ENCODE peak calls at places on chromosome 2, in nine cellular contexts. E is RWPE1; H is kidney; I is neural crest cell; Z is CD4-positive, alpha-beta T cell; Y is BE2C; F is IMR-90; J is foreskin fibroblast; O is right atrium auricular region. R is an unnamed sample.

GRCh38 chr2:207617011-207617671 is 8.1 kb downstream of the METTL21A start:
- DNase-seq in O (no peak), J (peak; percentile 89), F (peak; percentile 99), I (no peak), E (peak; percentile 77), Y (no peak), H (no peak), Z (no peak), R (no peak)

GRCh38 chr2:126792186-126792585 is 106.5 kb upstream of the TEX51 start:
- DNase-seq in O (no peak), H (no peak), E (no peak), F (no peak), J (no peak), I (no peak), Y (no peak), Z (no peak), R (no peak)

GRCh38 chr2:107358362-107358761 is 468.3 kb upstream of the RGPD4 start:
- DNase-seq in O (no peak), J (no peak), E (no peak), F (no peak), Y (no peak), Z (no peak), I (no peak), H (no peak), R (no peak)

GRCh38 chr2:23519334-23519651 is 134.3 kb downstream of the KLHL29 start:
- DNase-seq in Z (no peak), I (no peak), H (no peak), F (no peak), E (no peak), Y (no peak), O (no peak), J (peak; percentile 8), R (peak; percentile 29)

GRCh38 chr2:72562451-72563153 is 263.2 kb downstream of the EXOC6B start:
- DNase-seq in H (no peak), Y (no peak), I (no peak), J (no peak), O (no peak), Z (no peak), F (peak; percentile 37), E (no peak), R (no peak)

GRCh38 chr2:182300603-182301002 is 126.2 kb downstream of the PDE1A start:
- DNase-seq in O (no peak), E (no peak), I (no peak), F (no peak), Z (no peak), J (no peak), H (no peak), Y (no peak), R (no peak)

GRCh38 chr2:165161510-165161909 is 42.3 kb downstream of the SCN3A start:
- DNase-seq in I (no peak), F (peak; percentile 61), E (no peak), J (peak; percentile 2), Y (no peak), H (no peak), O (no peak), Z (no peak), R (no peak)

GRCh38 chr2:113700186-113700841 is 56.1 kb downstream of the SLC35F5 start:
- DNase-seq in J (no peak), Z (peak; percentile 16), Y (peak; percentile 9), E (no peak), F (peak; percentile 15), O (no peak), I (no peak), H (peak; percentile 76), R (no peak)

GRCh38 chr2:185567940-185568339 is 170.7 kb upstream of the FSIP2 start:
- DNase-seq in O (no peak), J (no peak), Z (no peak), I (no peak), F (no peak), Y (no peak), H (peak; percentile 46), E (no peak), R (no peak)

GRCh38 chr2:164009801-164010337 is 274.1 kb upstream of the FIGN start:
- DNase-seq in F (no peak), O (no peak), E (no peak), J (no peak), H (no peak), I (no peak), Y (no peak), Z (no peak), R (no peak)

GRCh38 chr2:135473567-135473966 is 57.5 kb downstream of the ZRANB3 start:
- DNase-seq in Y (peak; percentile 12), E (peak; percentile 24), O (no peak), I (no peak), H (no peak), J (no peak), F (peak; percentile 8), Z (peak; percentile 1), R (peak; percentile 27)
- TF ChIP-seq CTCF in Y (peak; percentile 58), E (peak; percentile 9), O (peak; percentile 19), I (peak; percentile 51), H (peak; percentile 26), J (peak; percentile 55), F (peak; percentile 49), Z (peak; percentile 51), R (peak; percentile 40)

DNA sequence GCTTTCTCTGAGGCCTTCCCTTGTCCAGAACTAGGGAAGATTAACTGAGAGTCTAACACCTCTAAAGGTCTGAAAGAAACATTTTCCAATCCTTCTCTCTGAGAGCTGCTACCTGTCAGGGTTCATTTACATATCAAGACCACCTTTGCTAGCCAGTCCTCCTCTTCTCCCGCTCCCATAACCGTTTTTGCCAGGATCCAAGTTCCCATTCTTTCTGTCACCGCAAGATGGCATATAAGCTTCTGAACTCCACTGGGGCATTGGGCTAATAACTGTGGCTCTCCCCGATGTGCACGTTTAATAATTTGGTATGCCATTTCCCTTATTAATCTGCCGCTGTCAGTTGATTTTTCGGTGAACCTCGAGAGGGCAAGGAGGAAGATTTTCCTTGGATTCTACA is 510.3 kb upstream of the CNTNAP5 start:
- DNase-seq in Z (no peak), F (no peak), O (no peak), J (no peak), Y (no peak), H (no peak), E (no peak), I (no peak), R (no peak)
- TF ChIP-seq CTCF in Z (no peak), F (no peak), O (no peak), J (no peak), Y (no peak), H (no peak), E (peak; percentile 22), I (peak; percentile 31), R (no peak)

GRCh38 chr2:121184248-121184862 is 100.6 kb downstream of the TFCP2L1 start:
- DNase-seq in H (no peak), I (no peak), Z (no peak), J (no peak), E (no peak), Y (no peak), O (no peak), F (no peak), R (no peak)
- TF ChIP-seq CTCF in H (no peak), I (no peak), Z (no peak), J (no peak), E (no peak), Y (no peak), O (no peak), F (no peak), R (no peak)

DNA sequence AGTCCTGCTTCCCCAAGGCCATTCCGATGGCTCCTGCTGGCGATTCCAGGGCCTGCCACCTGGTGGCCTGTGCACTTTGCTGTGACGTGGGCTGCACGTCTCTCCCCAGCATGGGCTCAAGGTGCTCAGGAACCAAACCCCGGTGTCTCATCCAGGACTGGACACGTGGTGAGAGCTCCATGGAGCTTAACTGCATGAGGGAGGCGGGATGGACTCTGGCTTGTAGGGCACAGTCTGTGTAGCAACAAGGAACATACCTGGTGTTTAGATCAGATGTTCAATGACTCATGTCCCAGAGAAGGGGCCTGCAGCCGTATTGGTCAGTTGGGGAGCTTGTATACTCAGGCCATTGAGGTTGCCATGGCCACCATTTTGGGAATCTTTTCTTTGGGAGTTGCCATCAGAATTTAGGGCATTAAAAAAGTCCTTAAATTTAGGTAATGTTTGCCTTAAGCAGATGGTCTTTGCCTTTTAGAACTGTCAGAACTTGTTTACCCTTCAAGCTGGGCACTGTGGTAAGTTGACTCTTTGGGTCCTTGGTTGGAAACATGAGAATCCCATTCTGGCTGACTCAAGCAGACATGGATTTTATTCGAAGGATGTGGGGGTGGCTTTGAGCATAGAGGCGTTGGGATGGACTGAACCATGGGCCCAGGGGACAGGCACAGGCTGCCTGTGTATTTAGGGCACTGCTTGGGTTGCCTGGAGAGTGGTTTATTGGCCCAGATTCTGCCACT is 21.0 kb downstream of the AGAP1 start:
- DNase-seq in Y (no peak), Z (no peak), J (no peak), O (no peak), E (peak; percentile 22), H (no peak), F (no peak), I (no peak), R (peak; percentile 40)
- TF ChIP-seq CTCF in Y (peak; percentile 20), Z (no peak), J (no peak), O (no peak), E (no peak), H (peak; percentile 44), F (no peak), I (peak; percentile 24), R (no peak)

DNA sequence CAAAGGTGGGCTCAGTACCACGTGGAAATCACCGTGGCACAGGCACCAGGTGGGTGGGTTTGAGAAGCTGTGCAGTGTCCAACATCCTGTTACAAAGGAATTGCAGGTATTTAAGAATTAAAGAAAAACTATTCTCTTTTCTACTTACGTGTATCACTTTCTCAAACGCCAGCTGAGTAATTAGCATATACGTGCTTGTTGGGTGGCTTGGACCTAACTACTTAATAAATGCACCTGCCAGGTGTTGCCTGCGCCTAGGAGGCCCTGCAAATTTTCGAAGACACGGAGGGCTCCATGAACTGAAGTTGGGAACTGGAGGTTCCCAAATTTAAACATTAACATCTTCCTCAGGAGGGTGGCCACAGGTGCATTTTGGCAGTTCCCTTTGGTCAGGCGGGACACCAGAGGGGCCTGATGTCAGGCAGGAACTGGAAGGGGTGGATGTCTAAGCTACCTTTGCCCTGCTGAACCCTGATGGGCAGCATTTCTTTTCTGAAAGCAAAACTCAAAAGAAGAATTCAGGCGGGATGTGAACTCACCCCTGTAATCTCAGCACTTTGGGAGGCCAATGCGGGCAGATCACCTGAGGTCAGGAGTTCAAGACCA is 84.8 kb downstream of the HS6ST1 start:
- DNase-seq in F (no peak), J (no peak), H (no peak), Y (no peak), Z (no peak), O (peak; percentile 38), I (no peak), E (no peak), R (no peak)
- TF ChIP-seq CTCF in F (no peak), J (no peak), H (no peak), Y (no peak), Z (peak; percentile 15), O (no peak), I (no peak), E (peak; percentile 5), R (no peak)

R was measured in Calu3.